ENCODE peak calls at places on chromosomes 11 and 22, in four cellular contexts. One of them, this sample, is unnamed. For H3K4me1, the result is how much of the 10 kb centered on the place peaks cover.

GRCh38 chr11:86686531-86686930 is 14.1 kb upstream of the ME3 start:
- DNase-seq in K562: no peak
- DNase-seq in HepG2: no peak
- DNase-seq in HCT116: no peak
- DNase-seq in this sample: no peak

GRCh38 chr11:78961186-78961782 is 386.6 kb upstream of the NARS2 start:
- DNase-seq in K562: peak
- DNase-seq in HCT116: peak
- DNase-seq in HepG2: no peak
- DNase-seq in this sample: no peak

GRCh38 chr11:6320411-6321207 is at the start of gene CAVIN3:
- DNase-seq in HepG2: no peak
- DNase-seq in K562: peak
- DNase-seq in HCT116: peak
- DNase-seq in this sample: no peak

GRCh38 chr22:48570912-48571311 is 1256.8 kb downstream of the BRD1 start:
- DNase-seq in HepG2: no peak
- DNase-seq in HCT116: no peak
- DNase-seq in K562: no peak
- DNase-seq in this sample: no peak

GRCh38 chr22:36373258-36373579 is 14.5 kb downstream of the MYH9 start:
- DNase-seq in K562: no peak
- DNase-seq in HepG2: no peak
- DNase-seq in HCT116: no peak
- DNase-seq in this sample: no peak

GRCh38 chr22:49015993-49016908 is 811.4 kb downstream of the BRD1 start:
- DNase-seq in HepG2: peak
- DNase-seq in HCT116: no peak
- DNase-seq in K562: no peak
- DNase-seq in this sample: no peak

GRCh38 chr22:49263101-49263500 is 564.6 kb downstream of the BRD1 start:
- DNase-seq in K562: no peak
- DNase-seq in HCT116: no peak
- DNase-seq in HepG2: no peak
- DNase-seq in this sample: no peak

GRCh38 chr11:44578279-44578678 is 12.8 kb downstream of the CD82 start:
- DNase-seq in HepG2: no peak
- DNase-seq in K562: no peak
- DNase-seq in HCT116: no peak
- DNase-seq in this sample: no peak

GRCh38 chr11:115784796-115785521 is 280.7 kb upstream of the CADM1 start:
- DNase-seq in K562: no peak
- DNase-seq in HCT116: no peak
- DNase-seq in HepG2: no peak
- DNase-seq in this sample: no peak

GRCh38 chr11:66891849-66892660 is 35.2 kb downstream of the LRFN4 start:
- DNase-seq in HepG2: peak
- DNase-seq in K562: peak
- DNase-seq in HCT116: peak
- DNase-seq in this sample: peak

GRCh38 chr11:8828580-8829358 is 82.2 kb upstream of the AKIP1 start:
- DNase-seq in HCT116: no peak
- DNase-seq in HepG2: no peak
- DNase-seq in K562: no peak
- DNase-seq in this sample: no peak

GRCh38 chr11:76805206-76805913 is 22.2 kb downstream of the TSKU start:
- DNase-seq in K562: peak
- DNase-seq in HCT116: no peak
- DNase-seq in HepG2: no peak
- DNase-seq in this sample: no peak

GRCh38 chr11:225734-226453 is 10.2 kb downstream of the SIRT3 start:
- DNase-seq in HCT116: no peak
- DNase-seq in HepG2: no peak
- DNase-seq in K562: no peak
- DNase-seq in this sample: no peak

GRCh38 chr22:39345231-39345630 is 4.6 kb upstream of the SYNGR1 start:
- DNase-seq in HCT116: no peak
- DNase-seq in K562: no peak
- DNase-seq in HepG2: no peak
- DNase-seq in this sample: no peak

GRCh38 chr22:30781271-30781875 is 86.7 kb downstream of the OSBP2 start:
- DNase-seq in K562: no peak
- DNase-seq in HCT116: no peak
- DNase-seq in HepG2: no peak
- DNase-seq in this sample: no peak

GRCh38 chr11:68367252-68367651 is 54.9 kb downstream of the LRP5 start:
- DNase-seq in K562: no peak
- DNase-seq in HCT116: no peak
- DNase-seq in HepG2: no peak
- DNase-seq in this sample: no peak

GRCh38 chr11:61627831-61628753 is 47.2 kb upstream of the SYT7 start:
- DNase-seq in K562: peak
- DNase-seq in HCT116: peak
- DNase-seq in HepG2: peak
- DNase-seq in this sample: no peak

GRCh38 chr22:33110562-33111163 is 52.5 kb upstream of the SYN3 start:
- DNase-seq in K562: no peak
- DNase-seq in HepG2: no peak
- DNase-seq in HCT116: no peak
- DNase-seq in this sample: no peak

GRCh38 chr22:30306629-30307016 is 17.3 kb upstream of the CASTOR1 start:
- DNase-seq in HepG2: no peak
- DNase-seq in HCT116: no peak
- DNase-seq in K562: no peak
- DNase-seq in this sample: no peak

GRCh38 chr11:104668797-104669463 is 229.3 kb downstream of the CASP12 start:
- DNase-seq in HepG2: peak
- DNase-seq in K562: no peak
- DNase-seq in HCT116: peak
- DNase-seq in this sample: peak

GRCh38 chr11:11428714-11429113 is 75.7 kb upstream of the CSNK2A3 start:
- DNase-seq in K562: no peak
- DNase-seq in HepG2: no peak
- DNase-seq in HCT116: no peak
- DNase-seq in this sample: no peak

GRCh38 chr11:74138021-74138420 is 32.8 kb downstream of the C2CD3 start:
- DNase-seq in K562: no peak
- DNase-seq in HCT116: no peak
- DNase-seq in HepG2: no peak
- DNase-seq in this sample: no peak

GRCh38 chr22:30411780-30412179 is 13.8 kb upstream of the MTFP1 start:
- DNase-seq in K562: no peak
- DNase-seq in HepG2: no peak
- DNase-seq in HCT116: no peak
- DNase-seq in this sample: no peak

GRCh38 chr11:9662273-9662672 is 1.6 kb upstream of the SWAP70 start:
- DNase-seq in HCT116: no peak
- DNase-seq in HepG2: no peak
- DNase-seq in K562: no peak
- DNase-seq in this sample: no peak

GRCh38 chr11:2771758-2772466 is 72.1 kb upstream of the KCNQ1OT1 start:
- DNase-seq in K562: no peak
- DNase-seq in HepG2: no peak
- DNase-seq in HCT116: no peak
- DNase-seq in this sample: no peak

GRCh38 chr11:122085264-122085663 is 30.8 kb downstream of the BLID start:
- DNase-seq in K562: no peak
- DNase-seq in HCT116: no peak
- DNase-seq in HepG2: no peak
- DNase-seq in this sample: no peak

GRCh38 chr22:18954333-18954732 is 18.2 kb upstream of the PRODH start:
- DNase-seq in HCT116: no peak
- DNase-seq in HepG2: peak
- DNase-seq in K562: peak
- DNase-seq in this sample: peak

GRCh38 chr11:110081462-110082233 is 11.5 kb upstream of the ZC3H12C start:
- DNase-seq in K562: no peak
- DNase-seq in HCT116: no peak
- DNase-seq in HepG2: no peak
- DNase-seq in this sample: no peak

GRCh38 chr11:89235121-89235520 is 57.4 kb downstream of the TYR start:
- DNase-seq in HCT116: no peak
- DNase-seq in HepG2: no peak
- DNase-seq in K562: no peak
- DNase-seq in this sample: no peak

GRCh38 chr11:93344855-93345333 is 14.4 kb downstream of the DEUP1 start:
- DNase-seq in K562: peak
- DNase-seq in HCT116: no peak
- DNase-seq in HepG2: peak
- DNase-seq in this sample: no peak

GRCh38 chr11:134587345-134587744 is 175.3 kb upstream of the B3GAT1 start:
- DNase-seq in HepG2: no peak
- DNase-seq in HCT116: no peak
- DNase-seq in K562: no peak
- DNase-seq in this sample: no peak

GRCh38 chr11:68282141-68282860 is 10.5 kb upstream of the C11orf24 start:
- DNase-seq in HCT116: no peak
- DNase-seq in K562: peak
- DNase-seq in HepG2: no peak
- DNase-seq in this sample: no peak

GRCh38 chr22:25875461-25875860 is 133.5 kb downstream of the MYO18B start:
- DNase-seq in HCT116: no peak
- DNase-seq in HepG2: no peak
- DNase-seq in K562: no peak
- DNase-seq in this sample: no peak

GRCh38 chr11:20351870-20352269 is 11.6 kb upstream of the HTATIP2 start:
- DNase-seq in HepG2: no peak
- DNase-seq in HCT116: no peak
- DNase-seq in K562: no peak
- DNase-seq in this sample: no peak

GRCh38 chr22:49008682-49009235 is 818.9 kb downstream of the BRD1 start:
- DNase-seq in HepG2: no peak
- DNase-seq in K562: no peak
- DNase-seq in HCT116: no peak
- DNase-seq in this sample: no peak

GRCh38 chr22:22520667-22521602 is 865 bp upstream of the ZNF280A start:
- DNase-seq in HepG2: no peak
- DNase-seq in K562: peak
- DNase-seq in HCT116: no peak
- DNase-seq in this sample: no peak
- TF ChIP-seq TCF7L2 in HepG2: no peak
- TF ChIP-seq TCF7L2 in K562: no peak
- TF ChIP-seq TCF7L2 in HCT116: no peak
- TF ChIP-seq TCF7L2 in this sample: no peak

DNA sequence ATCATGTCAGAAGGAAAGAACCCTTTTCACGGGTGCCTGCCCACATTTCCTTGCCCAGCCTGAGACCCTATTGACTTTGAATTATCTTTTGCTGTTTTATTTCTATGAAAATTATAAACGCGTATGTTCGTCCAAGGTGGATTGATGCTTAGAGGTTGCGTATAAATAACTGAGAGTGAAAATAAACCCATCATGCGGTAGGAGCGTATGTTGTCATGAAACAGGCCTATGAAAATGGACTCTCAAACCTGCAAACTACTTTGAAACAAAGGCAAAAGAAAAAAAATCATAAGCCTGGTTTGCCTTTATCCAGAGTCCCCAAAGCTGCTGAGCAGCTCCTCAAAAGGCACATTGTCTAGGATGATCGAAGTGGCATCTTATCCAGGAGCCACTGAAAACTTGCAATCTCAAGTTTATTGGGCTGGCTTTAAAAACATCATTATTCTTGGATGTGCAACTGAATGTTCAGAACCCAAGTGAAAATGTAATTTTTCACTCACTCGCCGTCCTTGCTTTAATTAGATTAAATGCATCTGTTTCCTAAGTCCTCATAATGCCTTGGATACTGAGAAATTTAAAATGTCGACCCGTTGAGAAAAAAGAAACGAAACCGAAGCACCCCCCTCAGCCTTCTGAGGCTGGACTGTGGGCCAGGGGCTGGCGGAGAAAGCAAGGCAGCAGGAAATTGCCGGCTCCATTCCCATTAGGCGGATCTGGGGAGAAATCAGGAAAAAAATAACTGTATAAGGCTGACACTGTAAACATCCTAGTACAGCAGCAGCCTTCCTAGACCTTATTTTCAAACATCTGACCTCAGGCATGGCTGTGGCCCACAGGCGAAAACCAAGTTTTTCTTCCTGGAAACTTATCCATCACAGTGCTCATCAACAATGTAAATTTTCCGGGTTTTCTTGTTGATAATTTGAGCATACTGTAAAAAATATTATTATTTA is 82.9 kb upstream of the PPARA start:
- DNase-seq in HepG2: no peak
- DNase-seq in HCT116: no peak
- DNase-seq in K562: no peak
- DNase-seq in this sample: no peak
- H3K4me1 ChIP-seq in HepG2: under half
- H3K4me1 ChIP-seq in HCT116: under half
- H3K4me1 ChIP-seq in K562: under half
- H3K4me1 ChIP-seq in this sample: under half

DNA sequence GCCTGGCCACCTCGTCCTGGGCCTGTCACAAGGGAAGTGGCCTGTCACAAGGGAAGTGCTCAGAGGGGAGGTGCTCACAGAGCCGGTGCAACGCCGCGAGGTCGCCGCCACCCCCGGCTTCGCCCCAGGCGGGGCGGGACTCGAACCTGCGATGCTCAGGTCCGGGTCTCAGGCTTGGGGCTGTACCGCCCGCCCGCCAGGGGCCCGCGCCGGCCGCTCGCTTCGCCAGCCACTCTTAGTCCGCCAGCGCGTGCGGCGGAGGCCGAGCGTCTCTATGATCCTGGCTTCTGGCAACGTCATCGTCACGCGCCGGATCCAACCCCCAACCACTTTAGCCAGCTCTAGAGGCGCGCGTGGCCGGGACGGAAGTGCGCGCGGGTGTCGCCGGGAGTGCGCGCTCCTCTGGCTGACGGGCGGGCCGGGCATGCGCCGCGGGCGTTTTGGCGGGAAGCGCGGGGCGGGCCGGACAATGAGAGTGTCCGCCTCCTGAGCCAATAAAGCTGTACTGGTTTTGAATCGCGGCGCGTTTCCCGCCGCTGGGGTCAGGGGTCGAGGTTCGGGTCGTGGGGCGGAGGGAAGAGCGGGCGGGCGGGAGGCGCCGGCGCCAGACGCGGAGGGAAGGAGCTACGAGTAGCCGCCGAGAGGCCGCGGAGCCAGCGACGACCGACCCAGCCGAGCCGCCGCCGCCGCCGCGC is at the start of gene TRMT2A:
- DNase-seq in HCT116: peak
- DNase-seq in HepG2: peak
- DNase-seq in K562: peak
- DNase-seq in this sample: peak
- TF ChIP-seq REST in HCT116: no peak
- TF ChIP-seq REST in HepG2: no peak
- TF ChIP-seq REST in K562: peak
- TF ChIP-seq REST in this sample: no peak

GRCh38 chr11:126502159-126502558 is 146.7 kb downstream of the ST3GAL4 start:
- DNase-seq in HCT116: no peak
- DNase-seq in HepG2: no peak
- DNase-seq in K562: no peak
- DNase-seq in this sample: no peak
- TF ChIP-seq TCF7L2 in HCT116: no peak
- TF ChIP-seq TCF7L2 in HepG2: no peak
- TF ChIP-seq TCF7L2 in K562: no peak
- TF ChIP-seq TCF7L2 in this sample: no peak